ENCODE peak calls at places on chromosomes 13 and 19, in eight cellular contexts. U, Z, G, R, L, Y, T and D are unnamed samples.

GRCh38 chr13:111875922-111876321 is 191.0 kb upstream of the SOX1 start:
- DNase-seq in R (no peak), Y (no peak), T (no peak), Z (no peak), L (no peak), U (no peak), G (no peak), D (no peak)

GRCh38 chr19:57788114-57788692 is 18.7 kb downstream of the ZNF586 start:
- DNase-seq in Y (no peak), U (no peak), T (no peak), R (no peak), L (no peak), G (no peak), Z (no peak), D (no peak)

GRCh38 chr19:32748497-32748896 is 28.9 kb downstream of the TDRD12 start:
- DNase-seq in Y (no peak), G (no peak), U (no peak), R (no peak), L (no peak), Z (peak; percentile 38), T (no peak), D (no peak)

GRCh38 chr19:15239337-15239949 is 7.2 kb upstream of the EPHX3 start:
- DNase-seq in G (no peak), Z (no peak), Y (no peak), T (no peak), U (no peak), R (no peak), L (no peak), D (no peak)

GRCh38 chr13:103062079-103062478 is 4.1 kb downstream of the SLC10A2 start:
- DNase-seq in Z (no peak), Y (no peak), T (no peak), L (no peak), G (no peak), R (no peak), U (no peak), D (no peak)

GRCh38 chr19:28285917-28286316 is 927.0 kb downstream of the UQCRFS1 start:
- DNase-seq in Z (no peak), Y (no peak), L (no peak), T (no peak), G (no peak), U (no peak), R (no peak), D (no peak)

GRCh38 chr19:39246951-39247669 is 1.5 kb downstream of the IFNL4 start:
- DNase-seq in T (peak; percentile 12), R (no peak), Z (no peak), Y (no peak), L (no peak), U (no peak), G (peak; percentile 7), D (no peak)

GRCh38 chr19:10836478-10837325 is 690 bp upstream of the TMED1 start:
- DNase-seq in L (no peak), T (peak; percentile 77), Y (peak; percentile 65), Z (peak; percentile 92), U (peak; percentile 81), R (peak; percentile 92), G (peak; percentile 91), D (no peak)

GRCh38 chr13:21675095-21676007 is 4.5 kb downstream of the FGF9 start:
- DNase-seq in T (no peak), Z (peak; percentile 69), Y (no peak), G (no peak), R (peak; percentile 69), L (no peak), U (no peak), D (no peak)

GRCh38 chr19:658916-659839 is 3.8 kb downstream of the RNF126 start:
- DNase-seq in T (peak; percentile 67), G (peak; percentile 42), L (no peak), U (peak; percentile 88), R (peak; percentile 86), Y (no peak), Z (peak; percentile 47), D (peak; percentile 47)

GRCh38 chr19:35562336-35562735 is 1.1 kb downstream of the ATP4A start:
- DNase-seq in U (no peak), Y (no peak), G (no peak), Z (no peak), R (no peak), T (no peak), L (no peak), D (no peak)

GRCh38 chr13:79775830-79776229 is 294.9 kb downstream of the NDFIP2 start:
- DNase-seq in G (peak; percentile 88), U (peak; percentile 84), L (no peak), Z (no peak), Y (no peak), R (no peak), T (peak; percentile 83), D (peak; percentile 90)

GRCh38 chr13:80215368-80215767 is 125.6 kb downstream of the SPRY2 start:
- DNase-seq in R (no peak), L (peak; percentile 57), T (peak; percentile 82), Z (no peak), G (peak; percentile 20), Y (no peak), U (peak; percentile 68), D (peak; percentile 54)

DNA sequence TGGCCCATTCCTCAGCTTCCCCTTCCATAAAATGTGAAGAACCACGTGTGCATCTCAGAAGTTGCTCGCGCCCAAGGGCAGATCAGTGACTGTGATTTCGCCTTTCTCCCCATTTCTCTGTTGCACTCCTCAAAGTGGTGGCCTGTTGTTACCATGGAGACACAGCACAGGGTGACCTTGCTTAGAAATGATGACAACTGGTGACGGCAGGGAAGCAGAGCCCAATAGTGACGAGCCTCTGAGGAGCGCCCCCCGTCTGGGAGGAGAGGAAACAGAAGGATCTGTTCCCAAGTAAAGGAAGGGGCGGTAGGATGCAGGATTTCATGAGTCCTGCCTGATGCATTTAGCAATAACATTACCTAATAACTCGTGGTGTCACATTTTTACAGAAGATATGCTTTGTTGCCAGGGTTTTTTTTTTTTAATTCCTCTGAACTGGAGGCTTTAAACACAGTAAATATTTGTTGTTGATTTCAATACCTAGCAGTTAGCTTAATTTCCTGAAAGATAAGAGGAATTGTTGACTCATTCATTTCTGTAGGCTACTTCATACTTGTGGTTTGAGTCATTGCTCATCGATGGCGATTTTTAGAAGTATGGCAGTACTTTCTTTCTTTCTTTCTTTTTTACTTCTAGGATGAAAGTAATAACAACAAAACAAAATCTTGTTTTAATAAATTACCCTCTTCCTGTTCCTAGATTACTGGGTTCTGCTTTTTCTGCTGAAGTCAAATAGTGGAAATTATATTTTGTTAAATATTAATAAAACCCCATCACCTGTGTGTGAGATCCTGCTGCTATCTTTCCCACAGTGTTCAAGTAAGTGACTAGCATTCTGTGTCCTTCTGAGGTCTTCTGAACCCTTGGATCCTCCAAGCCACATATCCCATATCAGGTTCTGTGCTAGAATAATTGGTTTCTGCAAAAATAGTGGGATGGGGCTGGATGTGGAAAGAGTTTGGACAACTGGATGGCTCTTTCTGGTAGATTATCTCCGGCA is 36.0 kb downstream of the MBNL2 start:
- DNase-seq in R (no peak), U (peak; percentile 88), Z (no peak), L (peak; percentile 54), G (peak; percentile 98), T (peak; percentile 96), Y (no peak), D (peak; percentile 92)
- TF ChIP-seq CTCF in R (peak; percentile 21), U (peak; percentile 37), Z (no peak), L (no peak), G (peak; percentile 19), T (peak; percentile 28), Y (no peak), D (peak; percentile 43)

GRCh38 chr13:39451860-39452301 is 151.1 kb downstream of the LHFPL6 start:
- DNase-seq in R (peak; percentile 71), Z (peak; percentile 91), G (peak; percentile 79), U (peak; percentile 44), Y (no peak), T (peak; percentile 37), L (no peak), D (peak; percentile 40)

GRCh38 chr13:39452834-39453233 is 150.2 kb downstream of the LHFPL6 start:
- DNase-seq in L (no peak), R (no peak), G (no peak), U (no peak), T (no peak), Y (no peak), Z (no peak), D (no peak)

GRCh38 chr13:39450176-39450575 is 152.8 kb downstream of the LHFPL6 start:
- DNase-seq in L (no peak), Y (no peak), G (no peak), R (no peak), T (no peak), Z (no peak), U (no peak), D (no peak)

GRCh38 chr13:39451301-39451700 is 151.7 kb downstream of the LHFPL6 start:
- DNase-seq in Y (no peak), G (peak; percentile 62), T (peak; percentile 43), L (no peak), R (no peak), U (peak; percentile 52), Z (peak; percentile 7), D (peak; percentile 71)

DNA sequence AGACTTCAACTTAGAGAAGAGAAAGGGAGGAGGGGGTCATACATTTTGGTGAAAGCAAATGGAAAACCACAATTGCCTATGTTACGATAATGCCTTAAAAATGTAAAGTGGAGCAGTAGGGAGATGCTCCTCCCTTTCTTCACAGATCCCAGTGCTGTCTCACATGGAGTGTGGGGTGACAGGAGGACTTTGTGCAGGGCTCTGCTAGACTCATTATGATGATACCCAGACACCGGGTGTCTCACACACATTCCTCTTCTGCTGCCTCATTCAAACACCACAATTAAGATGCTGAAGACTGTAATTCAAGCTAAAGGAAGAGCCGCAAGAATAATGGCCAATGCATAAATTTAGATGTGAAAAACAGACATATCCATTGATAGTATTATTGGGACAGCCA is 150.6 kb downstream of the LHFPL6 start:
- DNase-seq in Y (no peak), Z (no peak), U (peak; percentile 29), R (no peak), L (peak; percentile 10), G (peak; percentile 27), T (peak; percentile 55), D (no peak)
- H3K4me3 ChIP-seq in Y (no peak overlapping the region), Z (no peak overlapping the region), U (no peak overlapping the region), R (peak overlapping the region; percentile 3), L (no peak overlapping the region), G (no peak overlapping the region), T (no peak overlapping the region), D (no peak overlapping the region)

DNA sequence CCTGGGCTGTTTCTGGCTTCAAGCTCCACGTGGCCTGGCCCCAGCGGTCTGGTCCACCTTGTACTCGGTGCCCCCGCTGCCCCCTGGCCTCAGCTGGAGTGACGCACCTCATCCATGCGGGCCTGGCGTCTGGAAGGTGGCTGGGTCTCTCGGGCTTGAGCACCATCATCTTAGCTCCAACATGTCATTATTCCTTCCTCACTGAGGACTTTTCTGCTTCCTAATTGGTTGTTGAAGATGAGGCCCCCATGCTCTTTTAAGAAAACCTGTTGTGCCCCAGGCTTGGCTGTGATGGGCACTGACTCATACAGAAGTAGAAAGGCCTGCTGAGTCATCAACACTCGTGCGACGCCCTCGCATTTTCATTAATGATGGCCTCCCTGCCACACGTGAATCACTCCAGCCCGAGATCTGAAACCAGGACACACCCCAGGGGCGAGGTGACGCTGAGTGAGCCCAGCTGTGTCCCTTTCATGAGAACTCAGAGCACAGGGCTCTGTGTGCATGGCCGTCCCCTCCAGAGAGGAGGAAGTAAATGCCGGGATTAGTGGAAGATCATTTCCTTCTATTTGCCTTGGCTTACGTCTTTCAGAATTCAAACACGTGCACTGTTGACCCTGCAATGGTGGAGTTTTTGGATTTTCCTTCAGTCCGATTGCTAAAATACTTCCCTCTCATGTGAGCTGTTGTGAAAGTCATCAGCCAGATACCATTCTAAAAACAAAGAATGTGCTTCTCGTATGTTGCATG is 14.0 kb upstream of the GJA3 start:
- DNase-seq in G (peak; percentile 94), T (peak; percentile 94), Z (no peak), R (peak; percentile 74), Y (peak; percentile 58), U (peak; percentile 86), L (peak; percentile 38), D (peak; percentile 91)
- TF ChIP-seq CTCF in G (no peak), T (no peak), Z (no peak), R (no peak), Y (no peak), U (no peak), L (no peak), D (no peak)

GRCh38 chr19:29811125-29812079 is at the start of gene CCNE1:
- DNase-seq in R (peak; percentile 97), Z (peak; percentile 86), U (peak; percentile 80), L (no peak), Y (peak; percentile 32), T (peak; percentile 75), G (peak; percentile 92), D (peak; percentile 70)
- H3K4me3 ChIP-seq in R (peak within 1 kb of the TSS; percentile 58), Z (peak within 1 kb of the TSS; percentile 80), U (peak within 1 kb of the TSS; percentile 53), L (peak within 1 kb of the TSS; percentile 56), Y (peak within 1 kb of the TSS; percentile 81), T (peak within 1 kb of the TSS; percentile 35), G (peak within 1 kb of the TSS; percentile 52), D (peak within 1 kb of the TSS; percentile 65)